ENCODE peak calls at places on chromosomes 4 and X, in four cellular contexts. One of them, this sample, is unnamed.

GRCh38 chrX:100368167-100368566 is 41.9 kb downstream of the PCDH19 start:
- DNase-seq in cerebellar cortex: peak
- DNase-seq in progenitor cell of endocrine pancreas: no peak
- DNase-seq in brain microvascular endothelial cell: no peak
- DNase-seq in this sample: peak

GRCh38 chr4:87108142-87108546 is 112.3 kb downstream of the KLHL8 start:
- DNase-seq in progenitor cell of endocrine pancreas: no peak
- DNase-seq in cerebellar cortex: peak
- DNase-seq in brain microvascular endothelial cell: peak
- DNase-seq in this sample: no peak

GRCh38 chrX:109840585-109840984 is 107.5 kb upstream of the ACSL4 start:
- DNase-seq in brain microvascular endothelial cell: peak
- DNase-seq in cerebellar cortex: no peak
- DNase-seq in progenitor cell of endocrine pancreas: no peak
- DNase-seq in this sample: no peak

GRCh38 chrX:642436-643210 is 12.0 kb downstream of the SHOX start:
- DNase-seq in brain microvascular endothelial cell: no peak
- DNase-seq in progenitor cell of endocrine pancreas: peak
- DNase-seq in cerebellar cortex: no peak
- DNase-seq in this sample: no peak

GRCh38 chrX:150352581-150352980 is 10.5 kb upstream of the MAMLD1 start:
- DNase-seq in cerebellar cortex: no peak
- DNase-seq in progenitor cell of endocrine pancreas: no peak
- DNase-seq in brain microvascular endothelial cell: no peak
- DNase-seq in this sample: peak

GRCh38 chrX:19334945-19335626 is 8.6 kb upstream of the PDHA1 start:
- DNase-seq in progenitor cell of endocrine pancreas: no peak
- DNase-seq in cerebellar cortex: peak
- DNase-seq in brain microvascular endothelial cell: peak
- DNase-seq in this sample: peak

GRCh38 chr4:47221721-47222120 is 190.4 kb downstream of the GABRB1 start:
- DNase-seq in progenitor cell of endocrine pancreas: no peak
- DNase-seq in cerebellar cortex: no peak
- DNase-seq in brain microvascular endothelial cell: peak
- DNase-seq in this sample: no peak

GRCh38 chrX:40936827-40937226 is 148.4 kb upstream of the USP9X start:
- DNase-seq in progenitor cell of endocrine pancreas: no peak
- DNase-seq in brain microvascular endothelial cell: no peak
- DNase-seq in cerebellar cortex: no peak
- DNase-seq in this sample: no peak

GRCh38 chrX:50111762-50112161 is 89.0 kb downstream of the AKAP4 start:
- DNase-seq in cerebellar cortex: no peak
- DNase-seq in progenitor cell of endocrine pancreas: no peak
- DNase-seq in brain microvascular endothelial cell: no peak
- DNase-seq in this sample: no peak

GRCh38 chr4:185221912-185222311 is 12.5 kb downstream of the SNX25 start:
- DNase-seq in brain microvascular endothelial cell: no peak
- DNase-seq in progenitor cell of endocrine pancreas: no peak
- DNase-seq in cerebellar cortex: no peak
- DNase-seq in this sample: no peak

GRCh38 chr4:183241771-183242170 is 78.3 kb downstream of the CLDN22 start:
- DNase-seq in cerebellar cortex: no peak
- DNase-seq in progenitor cell of endocrine pancreas: no peak
- DNase-seq in brain microvascular endothelial cell: peak
- DNase-seq in this sample: no peak

GRCh38 chr4:5079581-5079980 is 28.3 kb downstream of the STK32B start:
- DNase-seq in cerebellar cortex: no peak
- DNase-seq in progenitor cell of endocrine pancreas: no peak
- DNase-seq in brain microvascular endothelial cell: peak
- DNase-seq in this sample: no peak

GRCh38 chrX:39396358-39396995 is 595.2 kb downstream of the MID1IP1 start:
- DNase-seq in cerebellar cortex: peak
- DNase-seq in brain microvascular endothelial cell: no peak
- DNase-seq in progenitor cell of endocrine pancreas: no peak
- DNase-seq in this sample: peak

GRCh38 chrX:31280580-31280979 is 208.7 kb upstream of the FTHL17 start:
- DNase-seq in progenitor cell of endocrine pancreas: no peak
- DNase-seq in brain microvascular endothelial cell: no peak
- DNase-seq in cerebellar cortex: no peak
- DNase-seq in this sample: no peak

GRCh38 chr4:140052050-140052449 is 101.9 kb downstream of the MAML3 start:
- DNase-seq in cerebellar cortex: no peak
- DNase-seq in progenitor cell of endocrine pancreas: no peak
- DNase-seq in brain microvascular endothelial cell: peak
- DNase-seq in this sample: peak

GRCh38 chr4:11250510-11250909 is 178.2 kb downstream of the HS3ST1 start:
- DNase-seq in brain microvascular endothelial cell: no peak
- DNase-seq in cerebellar cortex: no peak
- DNase-seq in progenitor cell of endocrine pancreas: no peak
- DNase-seq in this sample: no peak

GRCh38 chr4:120008957-120009356 is 57.7 kb downstream of the MAD2L1 start:
- DNase-seq in cerebellar cortex: no peak
- DNase-seq in progenitor cell of endocrine pancreas: no peak
- DNase-seq in brain microvascular endothelial cell: no peak
- DNase-seq in this sample: no peak